ENCODE peak calls at places on chromosomes 12 and 14, in four cellular contexts. V is Calu3, T is GM13976, H is NCI-H1694 treated with DMSO at 0.1 percent for 48 hours. A is an unnamed sample.

GRCh38 chr14:21822109-21822508 is 148.5 kb upstream of the OR4E1 start:
- DNase-seq in V (no peak), H (no peak), T (no peak), A (no peak)

GRCh38 chr12:66600805-66601392 is 78.0 kb downstream of the GRIP1 start:
- DNase-seq in T (no peak), H (no peak), V (no peak), A (no peak)

GRCh38 chr12:14665354-14666348 is 30.7 kb downstream of the GUCY2C start:
- DNase-seq in H (no peak), T (no peak), V (no peak), A (no peak)

GRCh38 chr14:34920339-34920738 is 45.2 kb upstream of the BAZ1A start:
- DNase-seq in T (no peak), H (no peak), V (no peak), A (no peak)

GRCh38 chr12:131775904-131776889 is 52.0 kb upstream of the MMP17 start:
- DNase-seq in T (peak), V (no peak), H (no peak), A (no peak)

GRCh38 chr12:109589691-109590245 is 16.2 kb downstream of the MVK start:
- DNase-seq in V (no peak), T (no peak), H (no peak), A (no peak)

GRCh38 chr12:111570090-111570961 is 28.8 kb downstream of the ATXN2 start:
- DNase-seq in V (peak), H (no peak), T (no peak), A (peak)

GRCh38 chr12:121295746-121296617 is 527 bp downstream of the CAMKK2 start:
- DNase-seq in V (peak), H (no peak), T (peak), A (peak)

GRCh38 chr14:103625361-103626095 is 3.5 kb upstream of the KLC1 start:
- DNase-seq in V (no peak), T (no peak), H (no peak), A (no peak)

GRCh38 chr14:92549853-92550244 is 36.3 kb downstream of the RIN3 start:
- DNase-seq in T (no peak), V (no peak), H (no peak), A (no peak)

A was measured in Caco-2.